ENCODE peak calls at places on chromosomes 5 and 9, in seven cellular contexts. W is CD4-positive, CD25-positive, alpha-beta regulatory T cell; O is substantia nigra; J is GM23248; P is transverse colon; M is stomach; I is right atrium auricular region. B is an unnamed sample.

GRCh38 chr5:36703245-36703860 is 96.9 kb downstream of the SLC1A3 start:
- DNase-seq in J (peak; percentile 38), W (no peak), M (no peak), O (no peak), P (no peak), I (no peak), B (no peak)

GRCh38 chr9:127124091-127124490 is 1.7 kb upstream of the ANGPTL2 start:
- DNase-seq in W (no peak), J (no peak), O (no peak), M (no peak), I (no peak), P (no peak), B (no peak)

GRCh38 chr5:119187776-119188529 is 117.1 kb downstream of the DMXL1 start:
- DNase-seq in W (peak; percentile 46), I (no peak), O (no peak), J (no peak), P (no peak), M (no peak), B (no peak)

GRCh38 chr5:55324815-55325418 is 17.1 kb downstream of the MTREX start:
- DNase-seq in I (no peak), O (no peak), M (no peak), W (peak; percentile 39), P (no peak), J (peak; percentile 69), B (no peak)

GRCh38 chr9:128088253-128088945 is 20.4 kb downstream of the SLC25A25 start:
- DNase-seq in O (no peak), J (no peak), I (no peak), M (no peak), P (no peak), W (no peak), B (no peak)

GRCh38 chr9:83339435-83339834 is 198.8 kb downstream of the FRMD3 start:
- DNase-seq in M (no peak), J (peak; percentile 6), I (no peak), O (no peak), W (no peak), P (no peak), B (no peak)

GRCh38 chr5:165497707-165498106 is 1992.3 kb downstream of the MAT2B start:
- DNase-seq in M (no peak), O (no peak), I (no peak), J (peak; percentile 11), P (no peak), W (no peak), B (no peak)

GRCh38 chr9:109101810-109102209 is 17.9 kb downstream of the TMEM245 start:
- DNase-seq in I (no peak), J (peak; percentile 47), W (peak; percentile 52), O (no peak), P (no peak), M (no peak), B (no peak)

GRCh38 chr5:140251527-140251973 is 51.4 kb downstream of the PFDN1 start:
- DNase-seq in J (peak; percentile 96), I (no peak), O (no peak), M (no peak), W (peak; percentile 23), P (no peak), B (no peak)

GRCh38 chr5:112049738-112050137 is 292.7 kb upstream of the NREP start:
- DNase-seq in P (no peak), W (no peak), O (no peak), J (peak; percentile 14), M (no peak), I (no peak), B (no peak)
- H3K27ac ChIP-seq in P (no peak overlapping the region), W (no peak overlapping the region), O (no peak overlapping the region), J (no peak overlapping the region), M (no peak overlapping the region), I (no peak overlapping the region), B (no peak overlapping the region)

GRCh38 chr9:121192959-121193645 is 8.6 kb downstream of the RAB14 start:
- DNase-seq in M (no peak), O (no peak), P (no peak), J (peak; percentile 39), I (no peak), W (no peak), B (no peak)
- H3K27ac ChIP-seq in M (no peak overlapping the region), O (no peak overlapping the region), P (no peak overlapping the region), J (peak overlapping the region; percentile 58), I (no peak overlapping the region), W (peak overlapping the region; percentile 64), B (no peak overlapping the region)

GRCh38 chr9:105088499-105088898 is 156.0 kb upstream of the SLC44A1 start:
- DNase-seq in O (no peak), W (no peak), M (no peak), I (no peak), J (no peak), P (no peak), B (no peak)

GRCh38 chr9:105093685-105094084 is 150.8 kb upstream of the SLC44A1 start:
- DNase-seq in P (no peak), I (no peak), J (no peak), O (no peak), W (no peak), M (no peak), B (no peak)

GRCh38 chr9:105088088-105088487 is 156.4 kb upstream of the SLC44A1 start:
- DNase-seq in I (no peak), O (no peak), M (no peak), W (no peak), J (no peak), P (no peak), B (no peak)

GRCh38 chr9:105089874-105090273 is 154.6 kb upstream of the SLC44A1 start:
- DNase-seq in O (no peak), M (no peak), I (no peak), P (no peak), J (no peak), W (no peak), B (no peak)

GRCh38 chr9:105091004-105091640 is 153.3 kb upstream of the SLC44A1 start:
- DNase-seq in O (no peak), M (no peak), W (no peak), I (no peak), J (no peak), P (no peak), B (no peak)
- H3K27ac ChIP-seq in O (no peak overlapping the region), M (no peak overlapping the region), W (no peak overlapping the region), I (no peak overlapping the region), J (no peak overlapping the region), P (no peak overlapping the region), B (no peak overlapping the region)

GRCh38 chr9:133125706-133126696 is 5.0 kb upstream of the RALGDS start:
- DNase-seq in J (peak; percentile 75), M (no peak), I (no peak), O (no peak), W (peak; percentile 50), P (peak; percentile 45), B (no peak)

GRCh38 chr9:133128152-133128551 is 7.1 kb upstream of the RALGDS start:
- DNase-seq in O (no peak), I (no peak), J (no peak), W (no peak), P (no peak), M (no peak), B (no peak)

GRCh38 chr9:133127340-133127981 is 6.4 kb upstream of the RALGDS start:
- DNase-seq in J (peak; percentile 55), O (no peak), M (peak; percentile 84), P (peak; percentile 70), I (no peak), W (peak; percentile 54), B (no peak)

GRCh38 chr9:133129001-133129799 is 8.2 kb upstream of the RALGDS start:
- DNase-seq in O (peak; percentile 39), I (no peak), M (no peak), P (peak; percentile 8), J (no peak), W (no peak), B (no peak)

DNA sequence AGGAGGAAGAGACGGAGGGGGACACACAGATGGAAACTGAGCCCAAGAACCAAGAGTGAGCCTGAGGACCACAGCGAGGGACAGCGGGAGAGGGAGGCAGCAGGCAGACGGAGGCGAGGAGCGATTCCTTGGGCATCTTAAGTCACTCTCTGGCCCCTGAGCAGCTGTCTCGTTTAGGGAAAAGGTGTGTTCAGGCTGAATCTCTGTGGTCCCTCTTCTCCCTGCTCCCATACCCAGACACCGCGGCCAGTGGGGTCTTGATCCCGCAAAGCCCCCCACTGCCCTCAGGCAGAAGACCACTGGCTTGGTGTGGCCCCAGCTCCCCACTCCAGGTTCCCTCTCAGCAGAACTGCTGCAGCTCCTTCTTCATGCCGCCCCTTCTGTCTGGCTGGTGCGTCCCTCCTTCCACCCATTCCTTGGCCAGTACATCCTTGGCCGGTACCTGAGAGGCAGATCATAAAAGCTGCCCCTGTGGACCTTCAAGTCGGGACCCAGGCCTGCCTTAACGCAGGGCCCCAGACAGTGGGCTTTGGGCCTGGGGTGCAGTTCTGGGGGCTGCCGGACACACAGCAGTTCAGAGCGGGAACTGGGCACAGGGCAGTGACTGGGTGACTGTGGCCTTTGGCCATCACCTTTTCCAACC is 5.8 kb upstream of the RALGDS start:
- DNase-seq in W (no peak), J (peak; percentile 66), I (no peak), M (no peak), P (peak; percentile 12), O (no peak), B (no peak)
- H3K27ac ChIP-seq in W (peak overlapping the region; percentile 100), J (no peak overlapping the region), I (peak overlapping the region; percentile 94), M (peak overlapping the region; percentile 76), P (peak overlapping the region; percentile 81), O (peak overlapping the region; percentile 89), B (peak overlapping the region; percentile 62)

DNA sequence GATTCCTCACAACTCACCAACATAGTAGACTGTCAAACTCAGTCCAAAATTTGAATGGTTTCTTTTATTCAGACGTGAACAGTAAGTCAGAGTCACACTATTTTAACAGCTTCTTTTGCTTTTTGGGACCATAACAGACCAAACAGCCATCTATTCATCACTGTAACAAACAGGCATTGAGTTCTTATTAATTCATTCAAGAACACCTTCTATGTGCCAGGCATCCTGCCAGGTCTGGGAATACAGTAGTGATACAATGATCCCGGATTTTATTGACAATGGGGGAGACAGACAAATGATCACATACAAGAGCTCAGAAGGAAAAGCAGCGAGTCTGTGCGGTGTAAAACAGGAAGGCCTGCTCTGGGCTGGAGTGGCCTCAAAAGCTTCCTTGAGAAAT is 153.3 kb upstream of the ERCC6L2 start:
- DNase-seq in I (no peak), P (peak; percentile 28), O (no peak), J (no peak), M (peak; percentile 32), W (no peak), B (no peak)
- H3K27ac ChIP-seq in I (no peak overlapping the region), P (no peak overlapping the region), O (no peak overlapping the region), J (no peak overlapping the region), M (no peak overlapping the region), W (no peak overlapping the region), B (peak overlapping the region; percentile 53)

GRCh38 chr5:9699681-9700080 is 69.5 kb upstream of the TAS2R1 start:
- DNase-seq in J (peak; percentile 45), W (no peak), P (no peak), M (no peak), I (no peak), O (no peak), B (no peak)

GRCh38 chr5:9692576-9692975 is 62.4 kb upstream of the TAS2R1 start:
- DNase-seq in W (no peak), J (no peak), M (no peak), P (no peak), I (no peak), O (no peak), B (no peak)

GRCh38 chr5:9698849-9699240 is 68.7 kb upstream of the TAS2R1 start:
- DNase-seq in I (no peak), W (no peak), J (peak; percentile 45), M (no peak), P (no peak), O (no peak), B (no peak)

GRCh38 chr5:9698125-9698848 is 68.1 kb upstream of the TAS2R1 start:
- DNase-seq in P (no peak), I (no peak), J (peak; percentile 69), W (no peak), M (no peak), O (no peak), B (no peak)
- H3K27ac ChIP-seq in P (no peak overlapping the region), I (no peak overlapping the region), J (peak overlapping the region; percentile 59), W (no peak overlapping the region), M (no peak overlapping the region), O (no peak overlapping the region), B (no peak overlapping the region)

GRCh38 chr9:16445141-16445920 is 425.1 kb downstream of the BNC2 start:
- DNase-seq in J (peak; percentile 65), W (no peak), I (no peak), O (no peak), M (no peak), P (no peak), B (no peak)
- H3K27ac ChIP-seq in J (no peak overlapping the region), W (no peak overlapping the region), I (no peak overlapping the region), O (no peak overlapping the region), M (no peak overlapping the region), P (no peak overlapping the region), B (no peak overlapping the region)

B was measured in colonic mucosa.